ENCODE peak calls at places on chromosomes 11 and 22, in nine cellular contexts. A, B, N, Q, F, W, P, H and V are unnamed samples.

GRCh38 chr11:122685041-122685440 is 29.5 kb downstream of the UBASH3B start:
- DNase-seq in P (no peak), H (no peak), A (no peak), B (no peak), F (no peak), Q (no peak), W (no peak), N (no peak), V (no peak)

GRCh38 chr11:120747801-120748484 is 236.4 kb downstream of the GRIK4 start:
- DNase-seq in H (no peak), F (no peak), P (no peak), A (no peak), B (no peak), W (no peak), N (no peak), Q (no peak), V (no peak)

GRCh38 chr11:12376259-12376971 is 956 bp upstream of the PARVA start:
- DNase-seq in B (no peak), P (no peak), N (no peak), F (peak; percentile 72), W (no peak), Q (no peak), H (peak; percentile 16), A (no peak), V (peak; percentile 65)

GRCh38 chr11:46392421-46393230 is 1.1 kb upstream of the CHRM4 start:
- DNase-seq in Q (peak; percentile 90), H (peak; percentile 94), F (peak; percentile 78), W (no peak), B (no peak), A (peak; percentile 85), P (peak; percentile 93), N (peak; percentile 80), V (peak; percentile 85)

GRCh38 chr11:134626032-134626431 is 214.0 kb upstream of the B3GAT1 start:
- DNase-seq in N (no peak), H (no peak), F (no peak), B (no peak), A (peak; percentile 5), W (no peak), P (no peak), Q (no peak), V (no peak)

GRCh38 chr11:94147433-94147845 is 18.8 kb downstream of the PANX1 start:
- DNase-seq in Q (no peak), H (no peak), P (no peak), N (peak; percentile 32), B (no peak), W (no peak), F (no peak), A (no peak), V (no peak)

GRCh38 chr11:75242722-75243600 is 2.4 kb downstream of the TPBGL start:
- DNase-seq in H (no peak), N (peak; percentile 3), W (no peak), A (peak; percentile 45), P (no peak), Q (no peak), B (no peak), F (no peak), V (no peak)

GRCh38 chr22:50656122-50657070 is 16.2 kb upstream of the SHANK3 start:
- DNase-seq in H (peak; percentile 66), B (no peak), Q (peak; percentile 39), A (no peak), F (no peak), W (no peak), P (peak; percentile 60), N (peak; percentile 14), V (no peak)

GRCh38 chr11:12807621-12808020 is 133.4 kb downstream of the TEAD1 start:
- DNase-seq in Q (no peak), W (no peak), B (no peak), P (no peak), H (no peak), A (no peak), N (no peak), F (no peak), V (no peak)

GRCh38 chr11:10809373-10810199 is 860 bp upstream of the EIF4G2 start:
- DNase-seq in Q (peak; percentile 66), W (peak; percentile 19), N (no peak), F (peak; percentile 65), B (no peak), A (no peak), P (no peak), H (peak; percentile 49), V (peak; percentile 42)

GRCh38 chr22:41479671-41480396 is 10.9 kb downstream of the ACO2 start:
- DNase-seq in B (no peak), F (no peak), H (no peak), W (no peak), P (no peak), Q (no peak), N (no peak), A (no peak), V (no peak)

GRCh38 chr22:26174280-26174679 is 5.0 kb downstream of the SEZ6L start:
- DNase-seq in P (no peak), F (no peak), H (peak; percentile 49), Q (no peak), N (peak; percentile 42), B (no peak), A (no peak), W (no peak), V (no peak)

GRCh38 chr11:102452461-102453285 is at the start of gene TMEM123:
- DNase-seq in A (peak; percentile 96), H (peak; percentile 66), Q (peak; percentile 38), F (peak; percentile 70), N (peak; percentile 93), P (peak; percentile 93), W (peak; percentile 44), B (peak; percentile 40), V (peak; percentile 76)

GRCh38 chr22:41197808-41198585 is 7.1 kb upstream of the L3MBTL2 start:
- DNase-seq in F (no peak), B (no peak), W (no peak), Q (peak; percentile 34), N (peak; percentile 48), A (no peak), P (peak; percentile 73), H (peak; percentile 45), V (peak; percentile 75)

GRCh38 chr11:128235446-128235845 is 351.9 kb downstream of the ETS1 start:
- DNase-seq in Q (no peak), W (no peak), A (no peak), B (no peak), P (no peak), N (peak; percentile 23), H (no peak), F (no peak), V (peak; percentile 9)

GRCh38 chr22:43889366-43890253 is 2.2 kb downstream of the PNPLA5 start:
- DNase-seq in F (no peak), N (peak; percentile 23), P (peak; percentile 25), B (no peak), A (no peak), W (no peak), Q (no peak), H (no peak), V (no peak)

GRCh38 chr11:112364962-112365481 is 104.4 kb upstream of the PLET1 start:
- DNase-seq in F (no peak), B (no peak), H (no peak), P (no peak), A (no peak), W (no peak), N (peak; percentile 49), Q (peak; percentile 68), V (no peak)

GRCh38 chr22:47628477-47629272 is 866.2 kb downstream of the TBC1D22A start:
- DNase-seq in H (no peak), Q (no peak), P (peak; percentile 33), F (peak; percentile 16), N (no peak), B (no peak), W (no peak), A (peak; percentile 17), V (no peak)

GRCh38 chr22:23151827-23152226 is 6.5 kb downstream of the RAB36 start:
- DNase-seq in N (no peak), F (no peak), W (no peak), H (no peak), A (no peak), B (no peak), P (no peak), Q (no peak), V (no peak)

GRCh38 chr11:76201672-76202412 is 4.5 kb downstream of the WNT11 start:
- DNase-seq in B (no peak), F (no peak), H (no peak), A (no peak), W (no peak), P (no peak), N (no peak), Q (peak; percentile 64), V (no peak)

GRCh38 chr11:72113170-72113808 is 794 bp upstream of the ANAPC15 start:
- DNase-seq in B (no peak), P (no peak), F (no peak), H (no peak), N (no peak), Q (peak; percentile 78), A (no peak), W (no peak), V (no peak)

GRCh38 chr11:122202951-122203456 is 87.0 kb upstream of the BLID start:
- DNase-seq in N (peak; percentile 79), F (peak; percentile 76), A (no peak), Q (peak; percentile 78), P (peak; percentile 81), H (peak; percentile 66), W (peak; percentile 81), B (no peak), V (peak; percentile 70)

DNA sequence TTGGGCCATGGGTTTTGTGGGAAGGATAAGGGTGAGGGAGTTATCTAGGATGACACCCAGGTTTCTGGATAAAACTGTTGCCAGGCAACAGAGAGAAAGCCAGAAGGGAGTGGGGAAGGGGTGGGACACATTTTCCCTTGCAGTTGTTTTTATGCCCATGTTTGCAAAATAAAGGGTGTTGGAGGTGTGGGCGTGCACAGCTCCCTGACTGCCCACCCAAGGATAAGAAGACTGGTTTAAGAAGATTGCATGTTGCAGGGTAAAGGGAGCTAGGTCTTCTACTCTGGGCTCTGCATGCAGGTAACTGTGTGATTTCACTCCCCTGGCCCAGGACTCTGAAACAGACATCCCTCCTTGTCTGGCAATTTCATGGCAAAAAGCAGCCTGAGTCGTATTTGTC is 18.2 kb upstream of the YWHAH start:
- DNase-seq in H (no peak), P (no peak), N (no peak), F (no peak), W (no peak), Q (no peak), B (no peak), A (no peak), V (no peak)
- H3K27ac ChIP-seq in H (no peak overlapping the region), P (no peak overlapping the region), N (peak overlapping the region; percentile 93), F (no peak overlapping the region), W (no peak overlapping the region), Q (no peak overlapping the region), B (no peak overlapping the region), A (no peak overlapping the region), V (no peak overlapping the region)

GRCh38 chr22:39475337-39475736 is 18.5 kb downstream of the MGAT3 start:
- DNase-seq in P (no peak), W (no peak), B (no peak), A (no peak), H (no peak), F (no peak), Q (peak; percentile 48), N (peak; percentile 36), V (no peak)
- H3K4me1 ChIP-seq in P (peaks cover 27% of the 10 kb centered on the region), W (no peaks in the 10 kb centered on the region), B (peaks cover 5% of the 10 kb centered on the region), A (peaks cover 24% of the 10 kb centered on the region), H (peaks cover 19% of the 10 kb centered on the region), F (peaks cover 51% of the 10 kb centered on the region), Q (peaks cover 45% of the 10 kb centered on the region), N (peaks cover 46% of the 10 kb centered on the region), V (peaks cover 16% of the 10 kb centered on the region)

GRCh38 chr11:57802411-57802810 is 40.8 kb downstream of the CTNND1 start:
- DNase-seq in B (no peak), P (no peak), W (no peak), F (no peak), A (no peak), N (no peak), H (no peak), Q (no peak), V (no peak)
- H3K36me3 ChIP-seq in B (peaks cover 57% of the 10 kb centered on the region), P (peaks cover 74% of the 10 kb centered on the region), W (peaks cover 41% of the 10 kb centered on the region), F (peaks cover 79% of the 10 kb centered on the region), A (peaks cover 24% of the 10 kb centered on the region), N (peaks cover 60% of the 10 kb centered on the region), H (no peaks in the 10 kb centered on the region), Q (peaks cover 48% of the 10 kb centered on the region), V (peaks cover 52% of the 10 kb centered on the region)

GRCh38 chr11:36363361-36364272 is 67.5 kb downstream of the PRR5L start:
- DNase-seq in W (no peak), A (no peak), N (no peak), B (no peak), H (no peak), Q (no peak), P (no peak), F (no peak), V (no peak)
- H3K27ac ChIP-seq in W (no peak overlapping the region), A (no peak overlapping the region), N (no peak overlapping the region), B (no peak overlapping the region), H (no peak overlapping the region), Q (peak overlapping the region; percentile 86), P (no peak overlapping the region), F (no peak overlapping the region), V (no peak overlapping the region)